ENCODE peak calls at places on chromosomes 13 and 19, in eight cellular contexts. One of them, this sample, is unnamed.

GRCh38 chr13:42892760-42893159 is 99.3 kb downstream of the EPSTI1 start:
- DNase-seq in left cardiac atrium: no peak
- DNase-seq in GOT3: no peak
- DNase-seq in fibroblast of pulmonary artery: peak; percentile 81
- DNase-seq in activated T-helper 1 cell treated with anti-CD3 and anti-CD28 coated beads, Interleukin-12 subunit alpha, Interleukin-12 subunit beta, Interleukin-2, Interleukin-4 antibody, amounts not matched to agents 30 ng/mL and 10 ng/mL and 1 ng/mL, durations not matched to agents 14 hours and 24 hours and 36 hours: no peak
- DNase-seq in SHP77 treated with DMSO at 0.1 percent for 48 hours: no peak
- DNase-seq in prostate gland: no peak
- DNase-seq in substantia nigra: no peak
- DNase-seq in this sample: no peak

GRCh38 chr13:81779896-81780295 is 1439.0 kb upstream of the SPRY2 start:
- DNase-seq in left cardiac atrium: no peak
- DNase-seq in prostate gland: no peak
- DNase-seq in substantia nigra: no peak
- DNase-seq in activated T-helper 1 cell treated with anti-CD3 and anti-CD28 coated beads, Interleukin-12 subunit alpha, Interleukin-12 subunit beta, Interleukin-2, Interleukin-4 antibody, amounts not matched to agents 30 ng/mL and 10 ng/mL and 1 ng/mL, durations not matched to agents 14 hours and 24 hours and 36 hours: no peak
- DNase-seq in GOT3: no peak
- DNase-seq in SHP77 treated with DMSO at 0.1 percent for 48 hours: no peak
- DNase-seq in fibroblast of pulmonary artery: no peak
- DNase-seq in this sample: no peak

GRCh38 chr13:106114981-106115554 is 420.4 kb downstream of the EFNB2 start:
- DNase-seq in left cardiac atrium: no peak
- DNase-seq in SHP77 treated with DMSO at 0.1 percent for 48 hours: no peak
- DNase-seq in activated T-helper 1 cell treated with anti-CD3 and anti-CD28 coated beads, Interleukin-12 subunit alpha, Interleukin-12 subunit beta, Interleukin-2, Interleukin-4 antibody, amounts not matched to agents 30 ng/mL and 10 ng/mL and 1 ng/mL, durations not matched to agents 14 hours and 24 hours and 36 hours: no peak
- DNase-seq in fibroblast of pulmonary artery: no peak
- DNase-seq in GOT3: no peak
- DNase-seq in substantia nigra: no peak
- DNase-seq in prostate gland: no peak
- DNase-seq in this sample: no peak

GRCh38 chr13:33454844-33455256 is 169.3 kb upstream of the STARD13 start:
- DNase-seq in activated T-helper 1 cell treated with anti-CD3 and anti-CD28 coated beads, Interleukin-12 subunit alpha, Interleukin-12 subunit beta, Interleukin-2, Interleukin-4 antibody, amounts not matched to agents 30 ng/mL and 10 ng/mL and 1 ng/mL, durations not matched to agents 14 hours and 24 hours and 36 hours: no peak
- DNase-seq in GOT3: no peak
- DNase-seq in left cardiac atrium: no peak
- DNase-seq in prostate gland: no peak
- DNase-seq in SHP77 treated with DMSO at 0.1 percent for 48 hours: no peak
- DNase-seq in substantia nigra: no peak
- DNase-seq in fibroblast of pulmonary artery: peak; percentile 14
- DNase-seq in this sample: no peak

GRCh38 chr13:79481685-79482052 is 714 bp downstream of the NDFIP2 start:
- DNase-seq in activated T-helper 1 cell treated with anti-CD3 and anti-CD28 coated beads, Interleukin-12 subunit alpha, Interleukin-12 subunit beta, Interleukin-2, Interleukin-4 antibody, amounts not matched to agents 30 ng/mL and 10 ng/mL and 1 ng/mL, durations not matched to agents 14 hours and 24 hours and 36 hours: peak; percentile 46
- DNase-seq in left cardiac atrium: no peak
- DNase-seq in fibroblast of pulmonary artery: no peak
- DNase-seq in prostate gland: peak; percentile 17
- DNase-seq in substantia nigra: no peak
- DNase-seq in SHP77 treated with DMSO at 0.1 percent for 48 hours: no peak
- DNase-seq in GOT3: no peak
- DNase-seq in this sample: no peak

GRCh38 chr13:111317042-111317550 is 3.3 kb upstream of the TEX29 start:
- DNase-seq in GOT3: no peak
- DNase-seq in left cardiac atrium: no peak
- DNase-seq in fibroblast of pulmonary artery: no peak
- DNase-seq in substantia nigra: no peak
- DNase-seq in SHP77 treated with DMSO at 0.1 percent for 48 hours: no peak
- DNase-seq in prostate gland: no peak
- DNase-seq in activated T-helper 1 cell treated with anti-CD3 and anti-CD28 coated beads, Interleukin-12 subunit alpha, Interleukin-12 subunit beta, Interleukin-2, Interleukin-4 antibody, amounts not matched to agents 30 ng/mL and 10 ng/mL and 1 ng/mL, durations not matched to agents 14 hours and 24 hours and 36 hours: no peak
- DNase-seq in this sample: peak; percentile 67

GRCh38 chr19:49106648-49107135 is 7.5 kb upstream of the LIN7B start:
- DNase-seq in substantia nigra: no peak
- DNase-seq in GOT3: no peak
- DNase-seq in prostate gland: no peak
- DNase-seq in activated T-helper 1 cell treated with anti-CD3 and anti-CD28 coated beads, Interleukin-12 subunit alpha, Interleukin-12 subunit beta, Interleukin-2, Interleukin-4 antibody, amounts not matched to agents 30 ng/mL and 10 ng/mL and 1 ng/mL, durations not matched to agents 14 hours and 24 hours and 36 hours: peak; percentile 48
- DNase-seq in fibroblast of pulmonary artery: peak; percentile 58
- DNase-seq in left cardiac atrium: peak; percentile 64
- DNase-seq in SHP77 treated with DMSO at 0.1 percent for 48 hours: peak; percentile 5
- DNase-seq in this sample: no peak

GRCh38 chr13:80473695-80474094 is 132.8 kb upstream of the SPRY2 start:
- DNase-seq in SHP77 treated with DMSO at 0.1 percent for 48 hours: peak; percentile 64
- DNase-seq in left cardiac atrium: no peak
- DNase-seq in substantia nigra: no peak
- DNase-seq in GOT3: no peak
- DNase-seq in fibroblast of pulmonary artery: peak; percentile 71
- DNase-seq in prostate gland: no peak
- DNase-seq in activated T-helper 1 cell treated with anti-CD3 and anti-CD28 coated beads, Interleukin-12 subunit alpha, Interleukin-12 subunit beta, Interleukin-2, Interleukin-4 antibody, amounts not matched to agents 30 ng/mL and 10 ng/mL and 1 ng/mL, durations not matched to agents 14 hours and 24 hours and 36 hours: no peak
- DNase-seq in this sample: no peak

GRCh38 chr13:51000576-51001260 is 91.1 kb downstream of the RNASEH2B start:
- DNase-seq in prostate gland: peak; percentile 80
- DNase-seq in fibroblast of pulmonary artery: peak; percentile 59
- DNase-seq in GOT3: no peak
- DNase-seq in SHP77 treated with DMSO at 0.1 percent for 48 hours: peak; percentile 67
- DNase-seq in substantia nigra: no peak
- DNase-seq in activated T-helper 1 cell treated with anti-CD3 and anti-CD28 coated beads, Interleukin-12 subunit alpha, Interleukin-12 subunit beta, Interleukin-2, Interleukin-4 antibody, amounts not matched to agents 30 ng/mL and 10 ng/mL and 1 ng/mL, durations not matched to agents 14 hours and 24 hours and 36 hours: no peak
- DNase-seq in left cardiac atrium: peak; percentile 55
- DNase-seq in this sample: no peak

GRCh38 chr19:34480491-34480890 is 1.1 kb upstream of the WTIP start:
- DNase-seq in left cardiac atrium: no peak
- DNase-seq in GOT3: no peak
- DNase-seq in fibroblast of pulmonary artery: no peak
- DNase-seq in SHP77 treated with DMSO at 0.1 percent for 48 hours: no peak
- DNase-seq in substantia nigra: no peak
- DNase-seq in prostate gland: no peak
- DNase-seq in activated T-helper 1 cell treated with anti-CD3 and anti-CD28 coated beads, Interleukin-12 subunit alpha, Interleukin-12 subunit beta, Interleukin-2, Interleukin-4 antibody, amounts not matched to agents 30 ng/mL and 10 ng/mL and 1 ng/mL, durations not matched to agents 14 hours and 24 hours and 36 hours: no peak
- DNase-seq in this sample: no peak

GRCh38 chr19:9309974-9310446 is 372 bp upstream of the ZNF699 start:
- DNase-seq in activated T-helper 1 cell treated with anti-CD3 and anti-CD28 coated beads, Interleukin-12 subunit alpha, Interleukin-12 subunit beta, Interleukin-2, Interleukin-4 antibody, amounts not matched to agents 30 ng/mL and 10 ng/mL and 1 ng/mL, durations not matched to agents 14 hours and 24 hours and 36 hours: no peak
- DNase-seq in prostate gland: peak; percentile 87
- DNase-seq in substantia nigra: no peak
- DNase-seq in fibroblast of pulmonary artery: peak; percentile 93
- DNase-seq in GOT3: no peak
- DNase-seq in left cardiac atrium: peak; percentile 94
- DNase-seq in SHP77 treated with DMSO at 0.1 percent for 48 hours: peak; percentile 91
- DNase-seq in this sample: no peak

GRCh38 chr19:34241513-34242337 is 12.6 kb upstream of the GARRE1 start:
- DNase-seq in activated T-helper 1 cell treated with anti-CD3 and anti-CD28 coated beads, Interleukin-12 subunit alpha, Interleukin-12 subunit beta, Interleukin-2, Interleukin-4 antibody, amounts not matched to agents 30 ng/mL and 10 ng/mL and 1 ng/mL, durations not matched to agents 14 hours and 24 hours and 36 hours: no peak
- DNase-seq in fibroblast of pulmonary artery: no peak
- DNase-seq in SHP77 treated with DMSO at 0.1 percent for 48 hours: no peak
- DNase-seq in prostate gland: no peak
- DNase-seq in substantia nigra: no peak
- DNase-seq in left cardiac atrium: no peak
- DNase-seq in GOT3: no peak
- DNase-seq in this sample: no peak

GRCh38 chr19:14516048-14516534 is 2.1 kb downstream of the DNAJB1 start:
- DNase-seq in activated T-helper 1 cell treated with anti-CD3 and anti-CD28 coated beads, Interleukin-12 subunit alpha, Interleukin-12 subunit beta, Interleukin-2, Interleukin-4 antibody, amounts not matched to agents 30 ng/mL and 10 ng/mL and 1 ng/mL, durations not matched to agents 14 hours and 24 hours and 36 hours: no peak
- DNase-seq in substantia nigra: no peak
- DNase-seq in prostate gland: peak; percentile 67
- DNase-seq in left cardiac atrium: no peak
- DNase-seq in fibroblast of pulmonary artery: no peak
- DNase-seq in GOT3: no peak
- DNase-seq in SHP77 treated with DMSO at 0.1 percent for 48 hours: no peak
- DNase-seq in this sample: no peak

GRCh38 chr19:49858591-49858985 is 7.6 kb downstream of the PTOV1 start:
- DNase-seq in GOT3: no peak
- DNase-seq in fibroblast of pulmonary artery: no peak
- DNase-seq in substantia nigra: no peak
- DNase-seq in left cardiac atrium: peak; percentile 18
- DNase-seq in activated T-helper 1 cell treated with anti-CD3 and anti-CD28 coated beads, Interleukin-12 subunit alpha, Interleukin-12 subunit beta, Interleukin-2, Interleukin-4 antibody, amounts not matched to agents 30 ng/mL and 10 ng/mL and 1 ng/mL, durations not matched to agents 14 hours and 24 hours and 36 hours: no peak
- DNase-seq in prostate gland: no peak
- DNase-seq in SHP77 treated with DMSO at 0.1 percent for 48 hours: no peak
- DNase-seq in this sample: no peak

GRCh38 chr13:99809931-99810330 is 161.6 kb downstream of the ZIC5 start:
- DNase-seq in activated T-helper 1 cell treated with anti-CD3 and anti-CD28 coated beads, Interleukin-12 subunit alpha, Interleukin-12 subunit beta, Interleukin-2, Interleukin-4 antibody, amounts not matched to agents 30 ng/mL and 10 ng/mL and 1 ng/mL, durations not matched to agents 14 hours and 24 hours and 36 hours: no peak
- DNase-seq in fibroblast of pulmonary artery: no peak
- DNase-seq in GOT3: no peak
- DNase-seq in prostate gland: no peak
- DNase-seq in substantia nigra: no peak
- DNase-seq in left cardiac atrium: no peak
- DNase-seq in SHP77 treated with DMSO at 0.1 percent for 48 hours: no peak
- DNase-seq in this sample: no peak

GRCh38 chr13:94917814-94918213 is 205.5 kb upstream of the SOX21 start:
- DNase-seq in activated T-helper 1 cell treated with anti-CD3 and anti-CD28 coated beads, Interleukin-12 subunit alpha, Interleukin-12 subunit beta, Interleukin-2, Interleukin-4 antibody, amounts not matched to agents 30 ng/mL and 10 ng/mL and 1 ng/mL, durations not matched to agents 14 hours and 24 hours and 36 hours: no peak
- DNase-seq in left cardiac atrium: no peak
- DNase-seq in substantia nigra: no peak
- DNase-seq in SHP77 treated with DMSO at 0.1 percent for 48 hours: no peak
- DNase-seq in prostate gland: no peak
- DNase-seq in GOT3: no peak
- DNase-seq in fibroblast of pulmonary artery: peak; percentile 10
- DNase-seq in this sample: no peak

GRCh38 chr19:51272183-51272817 is 21.4 kb downstream of the SIGLECL1 start:
- DNase-seq in substantia nigra: no peak
- DNase-seq in fibroblast of pulmonary artery: no peak
- DNase-seq in left cardiac atrium: no peak
- DNase-seq in prostate gland: no peak
- DNase-seq in GOT3: no peak
- DNase-seq in SHP77 treated with DMSO at 0.1 percent for 48 hours: no peak
- DNase-seq in activated T-helper 1 cell treated with anti-CD3 and anti-CD28 coated beads, Interleukin-12 subunit alpha, Interleukin-12 subunit beta, Interleukin-2, Interleukin-4 antibody, amounts not matched to agents 30 ng/mL and 10 ng/mL and 1 ng/mL, durations not matched to agents 14 hours and 24 hours and 36 hours: no peak
- DNase-seq in this sample: peak; percentile 19

GRCh38 chr19:48907671-48908070 is 7.6 kb downstream of the NUCB1 start:
- DNase-seq in fibroblast of pulmonary artery: no peak
- DNase-seq in GOT3: no peak
- DNase-seq in left cardiac atrium: no peak
- DNase-seq in prostate gland: no peak
- DNase-seq in SHP77 treated with DMSO at 0.1 percent for 48 hours: no peak
- DNase-seq in activated T-helper 1 cell treated with anti-CD3 and anti-CD28 coated beads, Interleukin-12 subunit alpha, Interleukin-12 subunit beta, Interleukin-2, Interleukin-4 antibody, amounts not matched to agents 30 ng/mL and 10 ng/mL and 1 ng/mL, durations not matched to agents 14 hours and 24 hours and 36 hours: no peak
- DNase-seq in substantia nigra: no peak
- DNase-seq in this sample: no peak

GRCh38 chr13:52850396-52851152 is 2.1 kb upstream of the PCDH8 start:
- DNase-seq in SHP77 treated with DMSO at 0.1 percent for 48 hours: peak; percentile 74
- DNase-seq in left cardiac atrium: peak; percentile 80
- DNase-seq in fibroblast of pulmonary artery: peak; percentile 53
- DNase-seq in activated T-helper 1 cell treated with anti-CD3 and anti-CD28 coated beads, Interleukin-12 subunit alpha, Interleukin-12 subunit beta, Interleukin-2, Interleukin-4 antibody, amounts not matched to agents 30 ng/mL and 10 ng/mL and 1 ng/mL, durations not matched to agents 14 hours and 24 hours and 36 hours: peak; percentile 24
- DNase-seq in prostate gland: no peak
- DNase-seq in GOT3: no peak
- DNase-seq in substantia nigra: no peak
- DNase-seq in this sample: peak; percentile 88

GRCh38 chr13:38264363-38265134 is 85.1 kb upstream of the UFM1 start:
- DNase-seq in SHP77 treated with DMSO at 0.1 percent for 48 hours: peak; percentile 6
- DNase-seq in fibroblast of pulmonary artery: no peak
- DNase-seq in activated T-helper 1 cell treated with anti-CD3 and anti-CD28 coated beads, Interleukin-12 subunit alpha, Interleukin-12 subunit beta, Interleukin-2, Interleukin-4 antibody, amounts not matched to agents 30 ng/mL and 10 ng/mL and 1 ng/mL, durations not matched to agents 14 hours and 24 hours and 36 hours: no peak
- DNase-seq in GOT3: no peak
- DNase-seq in substantia nigra: no peak
- DNase-seq in prostate gland: no peak
- DNase-seq in left cardiac atrium: no peak
- DNase-seq in this sample: no peak

GRCh38 chr13:40665061-40665753 is 1.2 kb downstream of the FOXO1 start:
- DNase-seq in fibroblast of pulmonary artery: no peak
- DNase-seq in left cardiac atrium: peak; percentile 45
- DNase-seq in SHP77 treated with DMSO at 0.1 percent for 48 hours: no peak
- DNase-seq in activated T-helper 1 cell treated with anti-CD3 and anti-CD28 coated beads, Interleukin-12 subunit alpha, Interleukin-12 subunit beta, Interleukin-2, Interleukin-4 antibody, amounts not matched to agents 30 ng/mL and 10 ng/mL and 1 ng/mL, durations not matched to agents 14 hours and 24 hours and 36 hours: no peak
- DNase-seq in substantia nigra: peak; percentile 27
- DNase-seq in GOT3: no peak
- DNase-seq in prostate gland: peak; percentile 30
- DNase-seq in this sample: no peak

GRCh38 chr19:45163751-45164150 is 3.0 kb upstream of the NKPD1 start:
- DNase-seq in left cardiac atrium: no peak
- DNase-seq in prostate gland: no peak
- DNase-seq in fibroblast of pulmonary artery: no peak
- DNase-seq in SHP77 treated with DMSO at 0.1 percent for 48 hours: no peak
- DNase-seq in activated T-helper 1 cell treated with anti-CD3 and anti-CD28 coated beads, Interleukin-12 subunit alpha, Interleukin-12 subunit beta, Interleukin-2, Interleukin-4 antibody, amounts not matched to agents 30 ng/mL and 10 ng/mL and 1 ng/mL, durations not matched to agents 14 hours and 24 hours and 36 hours: no peak
- DNase-seq in GOT3: no peak
- DNase-seq in substantia nigra: no peak
- DNase-seq in this sample: no peak

GRCh38 chr13:60514891-60515290 is 117.9 kb downstream of the TDRD3 start:
- DNase-seq in substantia nigra: no peak
- DNase-seq in prostate gland: no peak
- DNase-seq in fibroblast of pulmonary artery: no peak
- DNase-seq in GOT3: no peak
- DNase-seq in activated T-helper 1 cell treated with anti-CD3 and anti-CD28 coated beads, Interleukin-12 subunit alpha, Interleukin-12 subunit beta, Interleukin-2, Interleukin-4 antibody, amounts not matched to agents 30 ng/mL and 10 ng/mL and 1 ng/mL, durations not matched to agents 14 hours and 24 hours and 36 hours: no peak
- DNase-seq in SHP77 treated with DMSO at 0.1 percent for 48 hours: no peak
- DNase-seq in left cardiac atrium: no peak
- DNase-seq in this sample: no peak

GRCh38 chr13:59734393-59734792 is 429.3 kb downstream of the DIAPH3 start:
- DNase-seq in SHP77 treated with DMSO at 0.1 percent for 48 hours: no peak
- DNase-seq in substantia nigra: no peak
- DNase-seq in left cardiac atrium: no peak
- DNase-seq in activated T-helper 1 cell treated with anti-CD3 and anti-CD28 coated beads, Interleukin-12 subunit alpha, Interleukin-12 subunit beta, Interleukin-2, Interleukin-4 antibody, amounts not matched to agents 30 ng/mL and 10 ng/mL and 1 ng/mL, durations not matched to agents 14 hours and 24 hours and 36 hours: no peak
- DNase-seq in fibroblast of pulmonary artery: no peak
- DNase-seq in GOT3: no peak
- DNase-seq in prostate gland: no peak
- DNase-seq in this sample: no peak

GRCh38 chr19:52665529-52665928 is 27.4 kb upstream of the ZNF83 start:
- DNase-seq in SHP77 treated with DMSO at 0.1 percent for 48 hours: no peak
- DNase-seq in fibroblast of pulmonary artery: no peak
- DNase-seq in prostate gland: no peak
- DNase-seq in GOT3: no peak
- DNase-seq in activated T-helper 1 cell treated with anti-CD3 and anti-CD28 coated beads, Interleukin-12 subunit alpha, Interleukin-12 subunit beta, Interleukin-2, Interleukin-4 antibody, amounts not matched to agents 30 ng/mL and 10 ng/mL and 1 ng/mL, durations not matched to agents 14 hours and 24 hours and 36 hours: no peak
- DNase-seq in substantia nigra: no peak
- DNase-seq in left cardiac atrium: no peak
- DNase-seq in this sample: no peak

GRCh38 chr13:59680429-59681024 is 483.2 kb downstream of the DIAPH3 start:
- DNase-seq in prostate gland: no peak
- DNase-seq in SHP77 treated with DMSO at 0.1 percent for 48 hours: peak; percentile 8
- DNase-seq in left cardiac atrium: no peak
- DNase-seq in GOT3: no peak
- DNase-seq in fibroblast of pulmonary artery: peak; percentile 48
- DNase-seq in activated T-helper 1 cell treated with anti-CD3 and anti-CD28 coated beads, Interleukin-12 subunit alpha, Interleukin-12 subunit beta, Interleukin-2, Interleukin-4 antibody, amounts not matched to agents 30 ng/mL and 10 ng/mL and 1 ng/mL, durations not matched to agents 14 hours and 24 hours and 36 hours: no peak
- DNase-seq in substantia nigra: no peak
- DNase-seq in this sample: no peak

GRCh38 chr19:5369304-5369703 is 28.7 kb upstream of the PTPRS start:
- DNase-seq in SHP77 treated with DMSO at 0.1 percent for 48 hours: no peak
- DNase-seq in fibroblast of pulmonary artery: no peak
- DNase-seq in left cardiac atrium: no peak
- DNase-seq in substantia nigra: no peak
- DNase-seq in GOT3: no peak
- DNase-seq in prostate gland: no peak
- DNase-seq in activated T-helper 1 cell treated with anti-CD3 and anti-CD28 coated beads, Interleukin-12 subunit alpha, Interleukin-12 subunit beta, Interleukin-2, Interleukin-4 antibody, amounts not matched to agents 30 ng/mL and 10 ng/mL and 1 ng/mL, durations not matched to agents 14 hours and 24 hours and 36 hours: no peak
- DNase-seq in this sample: no peak

GRCh38 chr13:42752731-42753130 is 28.7 kb upstream of the FAM216B start:
- DNase-seq in prostate gland: no peak
- DNase-seq in left cardiac atrium: no peak
- DNase-seq in fibroblast of pulmonary artery: no peak
- DNase-seq in activated T-helper 1 cell treated with anti-CD3 and anti-CD28 coated beads, Interleukin-12 subunit alpha, Interleukin-12 subunit beta, Interleukin-2, Interleukin-4 antibody, amounts not matched to agents 30 ng/mL and 10 ng/mL and 1 ng/mL, durations not matched to agents 14 hours and 24 hours and 36 hours: no peak
- DNase-seq in GOT3: no peak
- DNase-seq in SHP77 treated with DMSO at 0.1 percent for 48 hours: no peak
- DNase-seq in substantia nigra: no peak
- DNase-seq in this sample: no peak

GRCh38 chr19:1070931-1071791 is 4.2 kb downstream of the ARHGAP45 start:
- DNase-seq in prostate gland: no peak
- DNase-seq in fibroblast of pulmonary artery: no peak
- DNase-seq in SHP77 treated with DMSO at 0.1 percent for 48 hours: no peak
- DNase-seq in substantia nigra: no peak
- DNase-seq in left cardiac atrium: peak; percentile 39
- DNase-seq in GOT3: no peak
- DNase-seq in activated T-helper 1 cell treated with anti-CD3 and anti-CD28 coated beads, Interleukin-12 subunit alpha, Interleukin-12 subunit beta, Interleukin-2, Interleukin-4 antibody, amounts not matched to agents 30 ng/mL and 10 ng/mL and 1 ng/mL, durations not matched to agents 14 hours and 24 hours and 36 hours: no peak
- DNase-seq in this sample: no peak

GRCh38 chr13:49265822-49266221 is 18.1 kb downstream of the CDADC1 start:
- DNase-seq in activated T-helper 1 cell treated with anti-CD3 and anti-CD28 coated beads, Interleukin-12 subunit alpha, Interleukin-12 subunit beta, Interleukin-2, Interleukin-4 antibody, amounts not matched to agents 30 ng/mL and 10 ng/mL and 1 ng/mL, durations not matched to agents 14 hours and 24 hours and 36 hours: no peak
- DNase-seq in SHP77 treated with DMSO at 0.1 percent for 48 hours: no peak
- DNase-seq in fibroblast of pulmonary artery: peak; percentile 22
- DNase-seq in GOT3: no peak
- DNase-seq in substantia nigra: no peak
- DNase-seq in prostate gland: no peak
- DNase-seq in left cardiac atrium: no peak
- DNase-seq in this sample: no peak